ENCODE peak calls at places on chromosomes 6 and 20, in eight cellular contexts. S is endothelial cell of umbilical vein, A is transverse colon, U is K562, R is prostate gland, D is HepG2, V is stomach, M is GM12891. X is an unnamed sample.

GRCh38 chr6:116966675-116967576 is 89.9 kb downstream of the RFX6 start:
- DNase-seq in R (no peak), A (no peak), U (no peak), M (no peak), S (no peak), V (no peak), D (no peak), X (no peak)

GRCh38 chr6:33904050-33904827 is 100.4 kb upstream of the MLN start:
- DNase-seq in M (peak), S (no peak), R (no peak), A (peak), V (no peak), D (no peak), U (peak), X (peak)

GRCh38 chr6:149476789-149477455 is 7.9 kb downstream of the ZC3H12D start:
- DNase-seq in D (no peak), S (no peak), R (no peak), U (no peak), V (no peak), A (no peak), M (no peak), X (no peak)

GRCh38 chr20:3067139-3068009 is 4.0 kb upstream of the OXT start:
- DNase-seq in R (no peak), A (no peak), M (no peak), D (no peak), U (no peak), S (no peak), V (no peak), X (no peak)

GRCh38 chr6:46044876-46045617 is 29.4 kb upstream of the CLIC5 start:
- DNase-seq in S (peak), M (no peak), A (no peak), V (peak), R (no peak), D (no peak), U (no peak), X (no peak)

GRCh38 chr6:121666809-121667208 is 231.4 kb downstream of the GJA1 start:
- DNase-seq in A (no peak), D (no peak), R (no peak), M (no peak), S (peak), V (no peak), U (no peak), X (no peak)

GRCh38 chr6:3977875-3978711 is 100.8 kb downstream of the FAM217A start:
- DNase-seq in V (no peak), M (peak), S (peak), A (peak), U (peak), R (no peak), D (peak), X (peak)

GRCh38 chr6:117776441-117776840 is 101.2 kb downstream of the NUS1 start:
- DNase-seq in S (no peak), A (no peak), V (no peak), M (no peak), U (no peak), R (no peak), D (peak), X (no peak)

GRCh38 chr20:56983813-56984212 is 282.6 kb downstream of the BMP7 start:
- DNase-seq in A (no peak), S (no peak), V (no peak), M (no peak), D (no peak), U (no peak), R (no peak), X (no peak)

GRCh38 chr6:65081713-65082210 is 625.3 kb downstream of the EYS start:
- DNase-seq in M (no peak), S (no peak), V (no peak), A (no peak), U (no peak), R (no peak), D (no peak), X (no peak)

GRCh38 chr6:105759015-105759414 is 327.1 kb upstream of the PRDM1 start:
- DNase-seq in M (no peak), R (no peak), U (no peak), S (no peak), D (no peak), V (no peak), A (no peak), X (no peak)

GRCh38 chr6:122717350-122717749 is 62.2 kb upstream of the FABP7 start:
- DNase-seq in S (no peak), M (no peak), R (no peak), D (no peak), U (no peak), A (no peak), V (no peak), X (no peak)

GRCh38 chr6:31586596-31586995 is 519 bp downstream of the LST1 start:
- DNase-seq in V (no peak), U (no peak), D (no peak), A (peak), S (no peak), M (no peak), R (no peak), X (no peak)

GRCh38 chr6:41694815-41695536 is 40.4 kb downstream of the TFEB start:
- DNase-seq in M (no peak), U (no peak), D (no peak), S (no peak), R (no peak), V (no peak), A (no peak), X (no peak)

GRCh38 chr6:163263196-163263595 is 151.3 kb upstream of the QKI start:
- DNase-seq in A (no peak), U (peak), R (no peak), S (no peak), D (no peak), M (no peak), V (peak), X (no peak)

GRCh38 chr6:18262812-18263560 is 1.3 kb downstream of the DEK start:
- DNase-seq in A (no peak), D (peak), R (no peak), M (peak), V (no peak), S (peak), U (peak), X (peak)

GRCh38 chr6:115570326-115570725 is 490.4 kb downstream of the FRK start:
- DNase-seq in V (no peak), R (no peak), D (no peak), U (no peak), M (no peak), S (no peak), A (no peak), X (no peak)

GRCh38 chr20:31833931-31834521 is 11.4 kb downstream of the FOXS1 start:
- DNase-seq in A (no peak), V (no peak), S (no peak), M (no peak), U (no peak), D (no peak), R (no peak), X (no peak)

GRCh38 chr20:38153011-38153329 is 12.1 kb downstream of the TGM2 start:
- DNase-seq in V (no peak), D (no peak), M (no peak), U (no peak), R (no peak), S (no peak), A (no peak), X (no peak)

GRCh38 chr6:139743629-139744028 is 369.2 kb upstream of the CITED2 start:
- DNase-seq in S (peak), U (no peak), R (no peak), D (peak), A (no peak), M (no peak), V (no peak), X (no peak)

GRCh38 chr6:116531675-116532570 is 13.6 kb downstream of the TRAPPC3L start:
- DNase-seq in M (no peak), R (peak), S (peak), D (peak), V (peak), U (peak), A (peak), X (no peak)

GRCh38 chr6:141988954-141989705 is 143.6 kb upstream of the GJE1 start:
- DNase-seq in D (peak), U (peak), A (no peak), R (peak), V (no peak), S (peak), M (no peak), X (no peak)

GRCh38 chr6:169189227-169189626 is 64.4 kb downstream of the THBS2 start:
- DNase-seq in D (no peak), R (no peak), A (no peak), S (no peak), U (no peak), M (no peak), V (no peak), X (no peak)

GRCh38 chr6:150334790-150335783 is 33.7 kb upstream of the IYD start:
- DNase-seq in R (peak), A (peak), D (peak), V (no peak), S (peak), U (peak), M (peak), X (peak)

GRCh38 chr6:100612101-100612500 is 147.4 kb upstream of the SIM1 start:
- DNase-seq in A (no peak), S (no peak), V (no peak), M (no peak), D (no peak), R (no peak), U (no peak), X (no peak)

GRCh38 chr6:56595490-56596122 is 47.1 kb downstream of the DST start:
- DNase-seq in U (peak), S (peak), A (peak), D (peak), M (no peak), V (peak), R (peak), X (no peak)

GRCh38 chr20:61666471-61666832 is 399.2 kb downstream of the TAF4 start:
- DNase-seq in R (no peak), D (no peak), V (no peak), S (no peak), A (no peak), U (no peak), M (no peak), X (no peak)

GRCh38 chr6:149896491-149896890 is 1.4 kb downstream of the RAET1E start:
- DNase-seq in S (peak), U (no peak), V (no peak), D (no peak), R (peak), M (no peak), A (no peak), X (no peak)

GRCh38 chr6:36196049-36196879 is at the start of gene BRPF3:
- DNase-seq in D (peak), S (peak), U (peak), V (peak), R (peak), M (peak), A (peak), X (peak)
- TF ChIP-seq POLR2A in D (peak), S (no peak), U (peak), V (no peak), R (no peak), M (no peak), A (peak), X (no peak)

DNA sequence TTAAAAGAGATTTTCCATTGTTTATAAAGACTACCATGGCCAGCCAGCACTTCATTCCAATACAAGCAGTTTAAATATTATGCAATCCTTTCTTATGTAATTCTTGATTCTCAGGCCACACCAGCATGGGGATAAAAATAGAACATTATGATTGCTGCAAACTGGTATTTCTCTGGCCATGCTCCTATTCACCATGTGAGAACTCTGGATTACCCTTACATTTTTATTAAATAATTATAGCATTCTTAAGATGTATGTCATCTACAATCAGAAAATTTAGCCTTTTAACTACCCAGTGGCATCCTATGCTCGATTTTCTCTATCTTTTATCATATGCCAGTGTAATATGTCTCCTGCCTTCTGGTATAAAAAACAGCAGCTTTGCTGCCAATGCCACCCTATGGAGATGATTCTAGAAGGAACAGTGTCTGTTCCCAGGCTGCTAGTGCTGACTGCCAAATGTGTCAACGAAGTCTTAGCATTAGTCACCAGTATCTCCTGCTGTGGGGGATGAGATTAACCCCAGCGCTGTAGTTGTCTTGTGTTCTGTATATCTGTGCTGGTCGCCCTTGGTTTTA is 501.4 kb downstream of the BCKDHB start:
- DNase-seq in A (no peak), U (no peak), R (no peak), M (no peak), D (no peak), V (no peak), S (no peak), X (no peak)
- TF ChIP-seq POLR2AphosphoS5 in A (peak), U (no peak), R (no peak), M (no peak), D (no peak), V (no peak), S (no peak), X (no peak)

DNA sequence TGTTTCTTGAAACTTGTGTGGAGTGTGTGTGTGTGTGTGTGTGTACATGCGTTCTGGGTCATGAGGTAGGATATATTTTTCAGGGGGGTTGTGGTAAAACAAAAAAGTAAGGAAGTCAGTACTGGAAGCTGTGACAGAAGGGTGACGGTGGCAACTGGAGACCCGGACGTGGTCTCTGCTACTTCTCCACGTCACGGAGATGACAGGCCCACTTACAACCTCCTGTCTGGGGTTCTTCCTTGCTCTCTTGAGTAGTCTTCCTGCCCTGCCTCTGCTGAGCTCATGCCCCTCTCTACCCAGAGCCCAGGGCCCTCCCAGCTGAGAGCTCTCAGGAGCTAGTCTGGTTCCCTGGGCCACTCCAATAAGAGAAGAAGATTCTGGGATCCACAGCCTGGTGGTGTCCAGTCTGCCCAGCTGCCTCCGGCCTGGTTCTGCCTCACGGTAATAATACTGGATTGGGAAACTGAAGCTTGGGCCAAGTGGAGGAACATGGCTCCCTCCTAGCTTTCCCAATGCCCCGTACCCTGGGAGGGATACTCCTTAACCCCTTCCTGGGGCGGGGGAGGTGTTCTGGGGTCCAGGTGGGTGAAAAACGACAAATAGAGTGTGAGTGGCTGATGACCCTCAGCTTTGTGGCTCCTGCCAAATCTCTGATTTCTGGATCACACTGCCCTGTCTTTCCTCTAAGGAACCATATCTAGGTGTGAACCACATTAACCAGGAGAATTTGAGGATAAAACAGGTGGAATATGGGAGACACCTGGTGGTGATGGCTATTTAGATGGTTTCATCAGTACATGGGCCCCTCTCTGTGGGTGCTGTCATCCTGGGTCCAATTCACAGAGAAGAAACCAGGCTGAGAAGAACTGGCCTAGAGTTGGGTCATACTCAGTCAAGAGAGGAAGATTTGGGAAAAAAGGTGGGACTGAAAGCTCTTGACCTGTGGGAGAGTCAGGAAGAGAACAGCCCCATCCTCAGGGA is 27.2 kb downstream of the VEGFA start:
- DNase-seq in D (no peak), R (no peak), U (no peak), S (no peak), M (no peak), V (no peak), A (no peak), X (no peak)
- TF ChIP-seq POLR2A in D (no peak), R (no peak), U (no peak), S (no peak), M (no peak), V (no peak), A (no peak), X (no peak)

DNA sequence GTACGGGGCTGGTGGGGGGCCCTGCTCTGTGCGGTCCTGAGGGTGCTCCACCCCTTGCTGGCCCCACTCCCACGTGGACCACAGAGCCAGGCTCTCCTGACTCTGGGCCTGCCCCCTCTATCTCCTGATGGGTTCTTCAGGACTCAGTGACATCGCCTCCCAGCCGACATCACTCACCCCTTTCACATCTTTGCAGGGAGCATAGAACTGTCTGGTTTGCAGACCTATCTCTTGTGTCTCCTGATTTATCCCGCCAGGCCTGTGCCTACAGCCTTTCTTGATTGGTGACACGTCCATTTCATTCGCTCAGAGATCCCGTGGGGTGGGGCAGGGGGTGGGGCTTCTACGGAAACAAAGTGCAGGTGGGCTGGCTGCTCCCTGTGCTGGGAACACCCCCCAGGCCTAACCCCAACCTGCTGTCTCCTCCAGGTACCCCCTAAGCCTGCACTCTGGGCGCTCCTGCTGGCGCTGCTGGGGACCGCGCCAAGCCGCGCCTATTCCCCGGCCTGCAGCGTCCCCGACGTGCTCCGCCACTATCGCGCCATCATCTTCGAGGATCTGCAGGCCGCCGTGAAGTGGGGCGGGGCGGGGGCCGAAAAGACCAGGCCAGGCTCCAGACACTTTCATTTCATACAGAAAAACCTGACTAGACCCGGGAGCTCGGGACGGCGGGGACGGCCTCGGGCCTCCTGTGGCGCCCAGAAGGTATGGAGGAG is 1.7 kb downstream of the C20orf204 start:
- DNase-seq in U (peak), M (no peak), S (no peak), R (no peak), V (no peak), A (no peak), D (no peak), X (no peak)
- TF ChIP-seq POLR2AphosphoS5 in U (no peak), M (peak), S (no peak), R (no peak), V (no peak), A (no peak), D (peak), X (peak)

GRCh38 chr6:44127186-44128019 is at the start of the genes MRPL14 and TMEM63B:
- DNase-seq in V (peak), S (peak), A (peak), U (peak), R (peak), D (peak), M (peak), X (peak)
- TF ChIP-seq POLR2A in V (no peak), S (peak), A (peak), U (peak), R (peak), D (peak), M (peak), X (peak)

DNA sequence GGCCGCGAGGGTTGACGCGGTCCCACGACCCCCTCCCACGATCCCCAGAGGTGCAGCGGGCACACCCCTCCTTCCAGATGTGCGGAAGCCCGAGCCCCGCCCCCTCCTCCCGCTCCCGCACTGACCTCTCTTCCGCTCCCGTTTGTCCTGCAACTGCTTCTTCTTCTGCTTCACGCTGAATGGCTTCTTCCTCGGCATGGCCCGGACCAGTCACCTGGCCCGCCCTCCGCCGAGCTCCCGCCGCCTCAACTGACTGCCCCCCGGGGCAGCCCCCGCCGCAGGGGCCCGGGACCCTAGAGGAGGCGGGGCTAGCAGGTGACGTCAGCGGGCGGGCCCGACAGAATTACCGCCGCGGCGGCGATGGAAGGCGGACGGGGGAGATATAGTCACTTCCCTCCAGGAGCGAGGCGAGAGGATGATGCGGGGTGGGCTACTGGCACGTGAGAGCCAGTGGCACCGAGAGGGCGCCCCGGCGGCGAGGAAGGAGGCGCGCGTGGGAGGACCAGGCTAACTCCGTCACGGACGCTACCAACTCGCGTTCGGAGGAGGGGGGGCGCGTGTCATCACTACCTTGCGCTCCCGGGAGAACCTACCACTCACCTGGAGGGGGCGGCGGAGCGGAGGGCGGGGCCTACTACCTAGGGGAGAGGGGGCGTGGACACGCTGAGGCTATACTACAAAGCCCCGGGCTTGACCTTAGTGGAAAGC is at the start of gene GNL1:
- DNase-seq in U (peak), V (peak), D (peak), A (peak), R (peak), S (peak), M (peak), X (peak)
- TF ChIP-seq POLR2AphosphoS5 in U (peak), V (peak), D (peak), A (peak), R (peak), S (no peak), M (no peak), X (no peak)

DNA sequence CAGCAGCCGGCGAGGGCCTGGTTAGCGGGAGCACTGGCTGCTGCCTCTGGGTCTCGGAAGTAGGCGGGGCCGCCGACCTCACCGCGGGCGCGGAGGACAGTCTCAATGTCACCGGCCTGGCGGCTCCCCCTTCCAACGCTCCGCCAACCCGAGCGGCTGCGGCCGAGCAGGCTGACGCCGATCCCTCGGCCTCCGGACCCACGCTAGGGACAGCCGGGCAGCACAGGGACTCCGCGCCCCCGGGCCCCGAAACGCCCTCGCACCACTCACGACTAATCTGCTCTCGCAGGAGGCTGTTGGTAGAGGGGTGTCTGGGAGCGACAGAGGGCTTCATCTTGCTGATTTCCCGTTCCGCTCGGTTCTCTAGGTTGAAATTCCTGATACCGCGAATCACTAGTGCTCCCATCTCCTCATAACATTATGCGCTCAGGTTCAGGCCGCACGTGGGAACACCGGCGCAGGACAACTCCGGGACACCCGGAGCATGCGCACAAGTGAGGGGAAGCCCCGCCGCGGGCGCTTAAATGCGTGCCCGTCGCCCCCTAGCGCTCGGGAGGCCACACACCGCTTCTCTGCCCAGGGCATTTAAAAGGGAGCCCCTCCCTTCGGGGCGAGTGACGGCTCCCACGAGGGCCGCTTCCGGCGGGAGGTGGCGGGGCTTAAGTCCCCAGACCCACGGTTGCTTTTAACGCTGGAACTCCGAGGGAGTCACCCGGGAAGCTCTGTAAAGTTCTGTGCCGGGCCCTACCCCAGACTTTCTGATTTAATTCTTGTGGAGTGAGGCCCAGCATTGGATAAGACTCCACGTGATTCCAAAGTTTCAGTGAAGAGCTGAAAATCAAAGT is at the start of gene NDUFAF4:
- DNase-seq in A (peak), V (peak), R (peak), D (peak), S (peak), M (peak), U (peak), X (peak)
- TF ChIP-seq POLR2A in A (peak), V (no peak), R (no peak), D (peak), S (no peak), M (peak), U (peak), X (peak)

X was measured in GM12892.